ENCODE peak calls at places on chromosomes 5 and 9, in ten cellular contexts. One of them, this sample, is unnamed.

GRCh38 chr5:72074238-72074637 is 33.0 kb upstream of the MAP1B start:
- DNase-seq in PC-9: no peak
- DNase-seq in neural crest cell: no peak
- DNase-seq in neural progenitor cell: no peak
- DNase-seq in AG04449: no peak
- DNase-seq in endothelial cell: no peak
- DNase-seq in uterus: no peak
- DNase-seq in ovary: no peak
- DNase-seq in AG09309: no peak
- DNase-seq in brain microvascular endothelial cell: no peak
- DNase-seq in this sample: no peak

GRCh38 chr5:38273626-38274025 is 15.3 kb downstream of the EGFLAM start:
- DNase-seq in neural progenitor cell: no peak
- DNase-seq in neural crest cell: no peak
- DNase-seq in uterus: no peak
- DNase-seq in brain microvascular endothelial cell: no peak
- DNase-seq in endothelial cell: no peak
- DNase-seq in AG04449: no peak
- DNase-seq in PC-9: no peak
- DNase-seq in AG09309: no peak
- DNase-seq in ovary: no peak
- DNase-seq in this sample: no peak

GRCh38 chr9:87973122-87973521 is 1.2 kb downstream of the CDK20 start:
- DNase-seq in neural progenitor cell: no peak
- DNase-seq in uterus: no peak
- DNase-seq in AG04449: no peak
- DNase-seq in AG09309: no peak
- DNase-seq in endothelial cell: no peak
- DNase-seq in brain microvascular endothelial cell: no peak
- DNase-seq in neural crest cell: no peak
- DNase-seq in PC-9: no peak
- DNase-seq in ovary: no peak
- DNase-seq in this sample: no peak

GRCh38 chr5:134975078-134975715 is 7.5 kb downstream of the CATSPER3 start:
- DNase-seq in brain microvascular endothelial cell: peak
- DNase-seq in endothelial cell: no peak
- DNase-seq in neural crest cell: no peak
- DNase-seq in AG09309: no peak
- DNase-seq in neural progenitor cell: no peak
- DNase-seq in ovary: no peak
- DNase-seq in uterus: no peak
- DNase-seq in PC-9: no peak
- DNase-seq in AG04449: no peak
- DNase-seq in this sample: no peak

GRCh38 chr5:123511290-123511647 is 708 bp upstream of the CSNK1G3 start:
- DNase-seq in uterus: no peak
- DNase-seq in brain microvascular endothelial cell: peak
- DNase-seq in neural crest cell: no peak
- DNase-seq in neural progenitor cell: peak
- DNase-seq in PC-9: no peak
- DNase-seq in AG09309: peak
- DNase-seq in endothelial cell: no peak
- DNase-seq in ovary: no peak
- DNase-seq in AG04449: no peak
- DNase-seq in this sample: no peak

GRCh38 chr5:31280210-31280609 is 86.7 kb downstream of the CDH6 start:
- DNase-seq in uterus: no peak
- DNase-seq in neural crest cell: no peak
- DNase-seq in AG04449: no peak
- DNase-seq in ovary: no peak
- DNase-seq in brain microvascular endothelial cell: peak
- DNase-seq in endothelial cell: no peak
- DNase-seq in AG09309: no peak
- DNase-seq in PC-9: no peak
- DNase-seq in neural progenitor cell: no peak
- DNase-seq in this sample: no peak

GRCh38 chr5:119655081-119655480 is 25.7 kb downstream of the FAM170A start:
- DNase-seq in AG09309: peak
- DNase-seq in uterus: no peak
- DNase-seq in neural crest cell: no peak
- DNase-seq in endothelial cell: no peak
- DNase-seq in neural progenitor cell: no peak
- DNase-seq in brain microvascular endothelial cell: peak
- DNase-seq in PC-9: no peak
- DNase-seq in ovary: no peak
- DNase-seq in AG04449: no peak
- DNase-seq in this sample: no peak

GRCh38 chr9:126650830-126651341 is 37.2 kb downstream of the LMX1B start:
- DNase-seq in uterus: no peak
- DNase-seq in brain microvascular endothelial cell: no peak
- DNase-seq in neural progenitor cell: no peak
- DNase-seq in ovary: no peak
- DNase-seq in AG09309: no peak
- DNase-seq in neural crest cell: no peak
- DNase-seq in AG04449: no peak
- DNase-seq in endothelial cell: no peak
- DNase-seq in PC-9: no peak
- DNase-seq in this sample: no peak

GRCh38 chr9:556199-556598 is 285.3 kb upstream of the DMRT1 start:
- DNase-seq in endothelial cell: no peak
- DNase-seq in uterus: no peak
- DNase-seq in brain microvascular endothelial cell: no peak
- DNase-seq in AG09309: no peak
- DNase-seq in neural crest cell: no peak
- DNase-seq in ovary: no peak
- DNase-seq in neural progenitor cell: no peak
- DNase-seq in PC-9: no peak
- DNase-seq in AG04449: no peak
- DNase-seq in this sample: no peak

GRCh38 chr9:70506159-70506558 is 91.7 kb upstream of the KLF9 start:
- DNase-seq in ovary: no peak
- DNase-seq in uterus: no peak
- DNase-seq in neural crest cell: no peak
- DNase-seq in PC-9: no peak
- DNase-seq in endothelial cell: no peak
- DNase-seq in AG04449: no peak
- DNase-seq in brain microvascular endothelial cell: no peak
- DNase-seq in neural progenitor cell: no peak
- DNase-seq in AG09309: no peak
- DNase-seq in this sample: no peak

GRCh38 chr5:77483662-77484061 is 8.5 kb downstream of the WDR41 start:
- DNase-seq in PC-9: no peak
- DNase-seq in brain microvascular endothelial cell: no peak
- DNase-seq in endothelial cell: no peak
- DNase-seq in neural crest cell: no peak
- DNase-seq in ovary: no peak
- DNase-seq in neural progenitor cell: no peak
- DNase-seq in uterus: no peak
- DNase-seq in AG04449: no peak
- DNase-seq in AG09309: no peak
- DNase-seq in this sample: no peak

GRCh38 chr9:135920973-135921585 is 13.7 kb upstream of the CAMSAP1 start:
- DNase-seq in uterus: no peak
- DNase-seq in neural crest cell: no peak
- DNase-seq in brain microvascular endothelial cell: no peak
- DNase-seq in AG09309: no peak
- DNase-seq in ovary: no peak
- DNase-seq in AG04449: no peak
- DNase-seq in PC-9: no peak
- DNase-seq in neural progenitor cell: no peak
- DNase-seq in endothelial cell: no peak
- DNase-seq in this sample: no peak

GRCh38 chr5:162852145-162852544 is 585.2 kb upstream of the CCNG1 start:
- DNase-seq in PC-9: no peak
- DNase-seq in AG09309: no peak
- DNase-seq in ovary: no peak
- DNase-seq in AG04449: no peak
- DNase-seq in neural progenitor cell: no peak
- DNase-seq in endothelial cell: no peak
- DNase-seq in brain microvascular endothelial cell: no peak
- DNase-seq in uterus: no peak
- DNase-seq in neural crest cell: no peak
- DNase-seq in this sample: no peak

DNA sequence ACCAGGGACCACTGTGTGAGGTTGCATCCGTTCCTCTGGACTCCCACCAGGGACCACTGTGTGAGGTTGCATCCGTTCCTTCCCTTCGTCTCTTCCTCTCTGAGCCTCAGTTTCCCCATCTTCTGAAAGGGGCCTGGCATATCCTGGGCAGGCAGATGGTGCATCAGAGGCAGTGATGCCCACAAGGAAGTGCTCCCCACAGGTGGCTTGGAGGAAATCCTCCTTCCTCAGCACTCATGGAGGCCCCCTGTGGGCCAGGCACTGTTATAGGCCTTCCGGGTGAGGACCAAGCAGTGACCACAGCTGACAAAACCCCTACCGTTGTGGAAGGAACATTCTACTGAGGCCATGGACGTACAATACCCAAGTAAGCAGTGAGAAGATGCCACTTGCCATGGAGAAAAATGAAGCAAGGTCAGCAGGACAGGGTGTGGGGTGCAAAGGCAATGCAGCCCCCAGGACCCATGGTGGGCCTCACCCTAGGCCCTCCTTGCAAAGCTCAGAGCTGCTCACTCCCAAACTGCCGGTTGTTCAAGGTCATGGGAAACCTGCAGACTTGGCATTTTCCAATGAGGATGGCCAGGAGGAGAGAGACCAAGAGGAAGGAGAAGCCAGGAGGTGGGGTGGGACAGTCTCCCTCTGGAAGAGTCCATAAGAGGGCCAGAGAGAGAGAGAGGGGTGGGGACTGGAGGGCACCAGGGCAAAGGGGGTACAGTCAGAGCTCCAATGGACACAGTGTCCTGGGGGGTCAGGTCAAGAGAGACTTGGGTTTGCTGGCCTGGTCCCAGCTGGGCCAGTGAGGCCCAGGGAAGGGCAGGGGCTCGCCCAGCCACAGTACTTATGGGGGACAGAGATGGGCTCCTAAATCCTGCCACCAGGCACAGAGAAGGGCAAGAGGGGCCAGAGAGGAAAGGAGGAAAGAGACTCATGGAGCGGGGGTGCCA is 51.1 kb downstream of the C9orf50 start:
- DNase-seq in AG04449: no peak
- DNase-seq in AG09309: no peak
- DNase-seq in PC-9: peak
- DNase-seq in ovary: peak
- DNase-seq in neural progenitor cell: peak
- DNase-seq in brain microvascular endothelial cell: no peak
- DNase-seq in neural crest cell: no peak
- DNase-seq in uterus: no peak
- DNase-seq in endothelial cell: no peak
- DNase-seq in this sample: peak
- TF ChIP-seq CTCF in AG04449: peak
- TF ChIP-seq CTCF in AG09309: peak
- TF ChIP-seq CTCF in PC-9: peak
- TF ChIP-seq CTCF in ovary: no peak
- TF ChIP-seq CTCF in neural progenitor cell: peak
- TF ChIP-seq CTCF in brain microvascular endothelial cell: peak
- TF ChIP-seq CTCF in neural crest cell: peak
- TF ChIP-seq CTCF in uterus: peak
- TF ChIP-seq CTCF in endothelial cell: no peak
- TF ChIP-seq CTCF in this sample: peak

GRCh38 chr5:177446184-177447065 is at the start of gene PRR7:
- DNase-seq in PC-9: peak
- DNase-seq in ovary: peak
- DNase-seq in neural crest cell: peak
- DNase-seq in brain microvascular endothelial cell: peak
- DNase-seq in uterus: peak
- DNase-seq in AG09309: no peak
- DNase-seq in AG04449: no peak
- DNase-seq in neural progenitor cell: peak
- DNase-seq in endothelial cell: peak
- DNase-seq in this sample: peak
- TF ChIP-seq CTCF in PC-9: no peak
- TF ChIP-seq CTCF in ovary: no peak
- TF ChIP-seq CTCF in neural crest cell: peak
- TF ChIP-seq CTCF in brain microvascular endothelial cell: peak
- TF ChIP-seq CTCF in uterus: peak
- TF ChIP-seq CTCF in AG09309: no peak
- TF ChIP-seq CTCF in AG04449: no peak
- TF ChIP-seq CTCF in neural progenitor cell: peak
- TF ChIP-seq CTCF in endothelial cell: no peak
- TF ChIP-seq CTCF in this sample: no peak

GRCh38 chr9:127773245-127773644 is 5.2 kb downstream of the SH2D3C start:
- DNase-seq in PC-9: no peak
- DNase-seq in ovary: no peak
- DNase-seq in endothelial cell: no peak
- DNase-seq in neural progenitor cell: no peak
- DNase-seq in neural crest cell: no peak
- DNase-seq in AG09309: no peak
- DNase-seq in AG04449: no peak
- DNase-seq in uterus: no peak
- DNase-seq in brain microvascular endothelial cell: no peak
- DNase-seq in this sample: no peak

GRCh38 chr9:127770905-127771569 is 7.4 kb downstream of the SH2D3C start:
- DNase-seq in endothelial cell: peak
- DNase-seq in PC-9: peak
- DNase-seq in AG04449: peak
- DNase-seq in neural crest cell: peak
- DNase-seq in neural progenitor cell: peak
- DNase-seq in uterus: peak
- DNase-seq in ovary: peak
- DNase-seq in AG09309: peak
- DNase-seq in brain microvascular endothelial cell: peak
- DNase-seq in this sample: peak

GRCh38 chr9:127771570-127772189 is 6.8 kb downstream of the SH2D3C start:
- DNase-seq in endothelial cell: no peak
- DNase-seq in neural crest cell: no peak
- DNase-seq in AG09309: no peak
- DNase-seq in brain microvascular endothelial cell: no peak
- DNase-seq in ovary: no peak
- DNase-seq in uterus: no peak
- DNase-seq in neural progenitor cell: no peak
- DNase-seq in PC-9: no peak
- DNase-seq in AG04449: no peak
- DNase-seq in this sample: no peak

GRCh38 chr9:127773981-127774380 is 4.5 kb downstream of the SH2D3C start:
- DNase-seq in neural progenitor cell: no peak
- DNase-seq in AG04449: no peak
- DNase-seq in ovary: no peak
- DNase-seq in PC-9: no peak
- DNase-seq in brain microvascular endothelial cell: no peak
- DNase-seq in neural crest cell: no peak
- DNase-seq in endothelial cell: no peak
- DNase-seq in AG09309: no peak
- DNase-seq in uterus: no peak
- DNase-seq in this sample: no peak

GRCh38 chr9:127772603-127773002 is 5.9 kb downstream of the SH2D3C start:
- DNase-seq in ovary: no peak
- DNase-seq in endothelial cell: no peak
- DNase-seq in brain microvascular endothelial cell: no peak
- DNase-seq in PC-9: no peak
- DNase-seq in neural progenitor cell: no peak
- DNase-seq in AG04449: no peak
- DNase-seq in uterus: no peak
- DNase-seq in AG09309: no peak
- DNase-seq in neural crest cell: no peak
- DNase-seq in this sample: no peak
- TF ChIP-seq CTCF in ovary: no peak
- TF ChIP-seq CTCF in endothelial cell: no peak
- TF ChIP-seq CTCF in brain microvascular endothelial cell: no peak
- TF ChIP-seq CTCF in PC-9: no peak
- TF ChIP-seq CTCF in neural progenitor cell: no peak
- TF ChIP-seq CTCF in AG04449: no peak
- TF ChIP-seq CTCF in uterus: no peak
- TF ChIP-seq CTCF in AG09309: no peak
- TF ChIP-seq CTCF in neural crest cell: no peak
- TF ChIP-seq CTCF in this sample: no peak

GRCh38 chr5:53478411-53479044 is 1.9 kb upstream of the FST start:
- DNase-seq in AG04449: no peak
- DNase-seq in neural crest cell: peak
- DNase-seq in endothelial cell: peak
- DNase-seq in neural progenitor cell: peak
- DNase-seq in ovary: peak
- DNase-seq in brain microvascular endothelial cell: peak
- DNase-seq in AG09309: no peak
- DNase-seq in PC-9: peak
- DNase-seq in uterus: peak
- DNase-seq in this sample: peak
- TF ChIP-seq CTCF in AG04449: peak
- TF ChIP-seq CTCF in neural crest cell: peak
- TF ChIP-seq CTCF in endothelial cell: peak
- TF ChIP-seq CTCF in neural progenitor cell: peak
- TF ChIP-seq CTCF in ovary: no peak
- TF ChIP-seq CTCF in brain microvascular endothelial cell: peak
- TF ChIP-seq CTCF in AG09309: peak
- TF ChIP-seq CTCF in PC-9: peak
- TF ChIP-seq CTCF in uterus: peak
- TF ChIP-seq CTCF in this sample: peak